ENCODE peak calls at places on chromosomes 3 and 15, in ten cellular contexts. K is GM12878, G is sigmoid colon, B is HCT116, A is GM12891, L is esophagus muscularis mucosa, C is breast epithelium, M is transverse colon, H is upper lobe of left lung, Y is endothelial cell of umbilical vein. W is an unnamed sample.

GRCh38 chr3:104987859-104988258 is 378.9 kb upstream of the ALCAM start:
- DNase-seq in K (no peak), G (no peak), B (no peak), A (no peak), L (no peak), C (no peak), M (no peak), H (no peak), Y (no peak), W (no peak)

GRCh38 chr3:13851091-13851849 is 28.6 kb downstream of the WNT7A start:
- DNase-seq in K (no peak), G (no peak), B (no peak), A (no peak), L (no peak), C (no peak), M (no peak), H (no peak), Y (no peak), W (no peak)

GRCh38 chr3:61561374-61562041 is at the start of gene PTPRG:
- DNase-seq in K (no peak), G (peak; percentile 97), B (peak; percentile 69), A (peak; percentile 69), L (peak; percentile 95), C (peak; percentile 84), M (peak; percentile 89), H (peak; percentile 95), Y (peak; percentile 95), W (peak; percentile 92)

GRCh38 chr3:197519801-197520211 is 36.0 kb downstream of the BDH1 start:
- DNase-seq in K (no peak), G (no peak), B (no peak), A (no peak), L (no peak), C (no peak), M (no peak), H (peak; percentile 78), Y (no peak), W (no peak)

GRCh38 chr15:28955686-28956421 is 70.1 kb downstream of the APBA2 start:
- DNase-seq in K (no peak), G (peak; percentile 43), B (no peak), A (no peak), L (peak; percentile 88), C (no peak), M (no peak), H (no peak), Y (no peak), W (no peak)

GRCh38 chr3:82354181-82354696 is 592.8 kb upstream of the GBE1 start:
- DNase-seq in K (no peak), G (no peak), B (no peak), A (no peak), L (no peak), C (no peak), M (no peak), H (no peak), Y (no peak), W (no peak)

GRCh38 chr3:32045091-32045964 is 61.1 kb upstream of the GPD1L start:
- DNase-seq in K (no peak), G (no peak), B (peak; percentile 8), A (no peak), L (no peak), C (no peak), M (peak; percentile 46), H (no peak), Y (peak; percentile 74), W (no peak)

GRCh38 chr3:113436794-113437193 is 4.5 kb downstream of the CFAP44 start:
- DNase-seq in K (no peak), G (no peak), B (no peak), A (no peak), L (no peak), C (no peak), M (no peak), H (no peak), Y (peak; percentile 49), W (no peak)

GRCh38 chr3:164095279-164095678 is 983.0 kb downstream of the SI start:
- DNase-seq in K (no peak), G (no peak), B (no peak), A (no peak), L (no peak), C (no peak), M (no peak), H (no peak), Y (no peak), W (no peak)

GRCh38 chr3:30912304-30912703 is 17.8 kb upstream of the GADL1 start:
- DNase-seq in K (no peak), G (no peak), B (no peak), A (no peak), L (no peak), C (no peak), M (no peak), H (no peak), Y (no peak), W (no peak)

GRCh38 chr3:88713233-88713691 is 394.2 kb upstream of the EPHA3 start:
- DNase-seq in K (no peak), G (no peak), B (no peak), A (no peak), L (no peak), C (no peak), M (no peak), H (no peak), Y (no peak), W (no peak)

GRCh38 chr15:42385980-42386695 is 26.8 kb downstream of the CAPN3 start:
- DNase-seq in K (no peak), G (no peak), B (no peak), A (no peak), L (no peak), C (no peak), M (no peak), H (no peak), Y (peak; percentile 35), W (no peak)

DNA sequence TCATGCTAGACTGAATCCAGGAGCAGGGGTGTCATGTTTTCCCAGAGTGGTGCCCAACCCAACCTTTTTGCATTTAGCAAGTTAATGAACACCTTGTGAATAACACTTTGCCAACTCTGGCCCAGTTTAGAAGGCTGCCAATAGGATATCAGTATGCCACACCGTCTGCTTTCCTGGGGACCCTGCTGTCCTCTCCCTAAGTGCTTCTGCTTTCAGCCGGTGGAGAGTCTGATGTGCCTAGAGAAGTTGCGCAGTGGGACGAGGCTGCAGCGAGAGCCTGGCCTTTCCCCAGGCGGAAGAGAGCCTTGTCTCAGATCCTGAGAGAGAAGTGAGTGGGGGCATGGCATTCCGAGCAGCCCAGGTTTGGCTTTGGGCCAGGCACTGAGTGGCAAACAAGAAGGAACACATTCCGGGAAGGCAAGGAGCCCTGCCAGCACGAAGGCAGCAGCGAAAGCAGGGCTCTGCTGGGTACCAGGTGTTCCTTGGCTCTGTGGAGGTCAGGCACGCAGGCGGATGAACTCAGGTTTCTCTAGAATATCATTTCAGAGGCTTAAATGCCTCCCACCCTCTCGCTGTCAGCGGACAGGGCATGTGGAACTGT is 36.9 kb downstream of the SENP8 start:
- DNase-seq in K (no peak), G (peak; percentile 83), B (no peak), A (no peak), L (no peak), C (peak; percentile 97), M (peak; percentile 86), H (peak; percentile 34), Y (peak; percentile 62), W (no peak)
- TF ChIP-seq POLR2AphosphoS5 in K (no peak), G (no peak), B (no peak), A (no peak), L (peak; percentile 74), C (peak; percentile 66), M (peak; percentile 54), H (peak; percentile 79), Y (no peak), W (no peak)

DNA sequence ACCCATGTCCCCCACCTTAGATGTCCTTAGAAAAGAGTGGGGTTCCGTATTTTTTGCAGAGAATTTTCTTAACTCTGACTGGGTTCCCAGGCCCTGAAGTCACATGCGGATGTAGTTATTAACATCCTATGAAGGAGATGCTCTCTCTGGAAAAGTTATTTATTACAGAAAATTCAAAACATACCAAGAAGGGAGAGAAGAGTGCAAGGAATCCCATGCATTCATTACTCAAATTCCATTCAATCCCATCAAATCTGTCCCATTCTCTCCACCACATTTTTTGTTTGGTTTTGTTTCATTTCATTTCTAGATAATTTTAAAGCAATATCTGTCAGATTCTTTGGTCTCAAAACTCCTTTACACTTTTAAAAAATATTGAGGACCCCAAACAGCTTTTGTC is 34.3 kb upstream of the ANKRD34C start:
- DNase-seq in K (no peak), G (no peak), B (no peak), A (no peak), L (no peak), C (no peak), M (no peak), H (no peak), Y (no peak), W (no peak)
- TF ChIP-seq POLR2A in K (no peak), G (no peak), B (no peak), A (no peak), L (no peak), C (no peak), M (no peak), H (no peak), Y (no peak), W (no peak)

GRCh38 chr3:62823461-62824050 is 51.7 kb downstream of the CADPS start:
- DNase-seq in K (no peak), G (no peak), B (no peak), A (no peak), L (no peak), C (no peak), M (no peak), H (no peak), Y (no peak), W (no peak)

GRCh38 chr3:62827550-62827949 is 47.7 kb downstream of the CADPS start:
- DNase-seq in K (no peak), G (no peak), B (no peak), A (no peak), L (no peak), C (no peak), M (no peak), H (no peak), Y (no peak), W (no peak)

GRCh38 chr3:62822905-62823304 is 52.3 kb downstream of the CADPS start:
- DNase-seq in K (no peak), G (no peak), B (no peak), A (no peak), L (no peak), C (no peak), M (no peak), H (no peak), Y (no peak), W (no peak)

DNA sequence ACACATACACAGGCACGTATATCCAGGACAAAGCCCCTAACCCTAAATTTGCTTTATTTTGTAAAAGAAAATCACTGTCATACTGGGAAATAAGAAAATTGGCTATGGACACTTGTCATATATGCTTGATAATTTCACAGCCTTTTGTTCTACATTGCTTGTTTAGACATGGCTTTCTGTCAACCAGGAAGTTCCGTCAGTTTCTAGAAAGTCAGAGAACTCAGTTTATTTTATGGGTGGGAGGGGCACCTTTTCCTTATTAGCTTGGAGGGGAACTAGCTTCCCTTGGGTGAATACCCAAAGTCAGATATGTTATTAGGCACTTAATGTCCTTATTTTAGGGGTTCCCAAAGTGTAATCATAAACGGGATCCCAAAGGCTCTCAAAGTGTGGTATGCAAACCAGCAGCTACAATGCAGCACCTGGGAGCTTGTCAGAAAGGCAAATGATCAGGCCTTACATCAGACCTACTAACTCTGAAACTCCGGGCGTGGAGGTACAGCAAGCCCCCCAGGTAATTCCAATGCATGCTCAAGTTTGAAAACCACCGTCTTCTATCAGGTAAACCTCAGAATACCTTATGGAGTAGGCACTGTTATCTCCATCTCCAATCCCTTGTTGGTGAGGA is 50.1 kb downstream of the CADPS start:
- DNase-seq in K (no peak), G (no peak), B (no peak), A (no peak), L (no peak), C (no peak), M (no peak), H (no peak), Y (no peak), W (no peak)
- TF ChIP-seq POLR2AphosphoS5 in K (no peak), G (no peak), B (no peak), A (no peak), L (no peak), C (no peak), M (no peak), H (no peak), Y (no peak), W (no peak)

GRCh38 chr3:9387322-9387655 is 10.1 kb upstream of the SETD5 start:
- DNase-seq in K (no peak), G (no peak), B (no peak), A (no peak), L (no peak), C (no peak), M (no peak), H (no peak), Y (no peak), W (no peak)
- TF ChIP-seq POLR2A in K (no peak), G (no peak), B (no peak), A (no peak), L (no peak), C (no peak), M (no peak), H (no peak), Y (peak; percentile 39), W (no peak)